ENCODE peak calls at places on chromosomes 11 and 22, in ten cellular contexts. I is brain microvascular endothelial cell, S is HL-60, M is body of pancreas, H is K562, Y is OCI-LY7, P is HCT116, G is tibial artery, F is mesendoderm, V is neuronal stem cell. L is an unnamed sample.

GRCh38 chr22:27796829-27797792 is 4.4 kb downstream of the MN1 start:
- DNase-seq in I (no peak), S (no peak), M (no peak), H (no peak), Y (no peak), P (no peak), G (no peak), F (no peak), V (no peak), L (no peak)

GRCh38 chr11:112697371-112697770 is 263.8 kb upstream of the NCAM1 start:
- DNase-seq in I (no peak), S (no peak), M (no peak), H (no peak), Y (no peak), P (no peak), G (no peak), F (no peak), V (peak; percentile 33), L (no peak)

GRCh38 chr22:37776639-37777005 is 31.1 kb upstream of the GCAT start:
- DNase-seq in I (no peak), S (no peak), M (no peak), H (no peak), Y (no peak), P (no peak), G (no peak), F (no peak), V (no peak), L (no peak)

GRCh38 chr22:24482586-24482985 is 12.5 kb upstream of the UPB1 start:
- DNase-seq in I (no peak), S (peak; percentile 70), M (no peak), H (no peak), Y (no peak), P (no peak), G (no peak), F (peak; percentile 31), V (no peak), L (no peak)

GRCh38 chr11:27358306-27358705 is 4.7 kb downstream of the CCDC34 start:
- DNase-seq in I (no peak), S (peak; percentile 22), M (no peak), H (no peak), Y (no peak), P (no peak), G (no peak), F (no peak), V (no peak), L (no peak)

GRCh38 chr11:94747136-94748110 is 20.7 kb upstream of the AMOTL1 start:
- DNase-seq in I (no peak), S (no peak), M (no peak), H (no peak), Y (no peak), P (no peak), G (no peak), F (peak; percentile 80), V (no peak), L (no peak)

GRCh38 chr11:112835556-112835955 is 125.7 kb upstream of the NCAM1 start:
- DNase-seq in I (no peak), S (no peak), M (no peak), H (no peak), Y (no peak), P (no peak), G (no peak), F (no peak), V (no peak), L (no peak)

GRCh38 chr22:21952586-21953571 is at the start of gene PPM1F:
- DNase-seq in I (peak; percentile 48), S (peak; percentile 59), M (peak; percentile 90), H (peak; percentile 100), Y (peak; percentile 89), P (no peak), G (peak; percentile 91), F (peak; percentile 79), V (peak; percentile 86), L (peak; percentile 86)

GRCh38 chr22:46072030-46072881 is 78.1 kb upstream of the PPARA start:
- DNase-seq in I (no peak), S (no peak), M (peak; percentile 68), H (no peak), Y (peak; percentile 29), P (no peak), G (peak; percentile 79), F (peak; percentile 15), V (no peak), L (peak; percentile 36)

GRCh38 chr22:40055143-40055926 is 60.6 kb downstream of the FAM83F start:
- DNase-seq in I (no peak), S (no peak), M (no peak), H (peak; percentile 69), Y (peak; percentile 31), P (no peak), G (no peak), F (peak; percentile 82), V (no peak), L (no peak)

GRCh38 chr11:2270322-2271076 is at the start of gene ASCL2:
- DNase-seq in I (no peak), S (no peak), M (no peak), H (peak; percentile 27), Y (no peak), P (no peak), G (peak; percentile 56), F (no peak), V (no peak), L (no peak)

DNA sequence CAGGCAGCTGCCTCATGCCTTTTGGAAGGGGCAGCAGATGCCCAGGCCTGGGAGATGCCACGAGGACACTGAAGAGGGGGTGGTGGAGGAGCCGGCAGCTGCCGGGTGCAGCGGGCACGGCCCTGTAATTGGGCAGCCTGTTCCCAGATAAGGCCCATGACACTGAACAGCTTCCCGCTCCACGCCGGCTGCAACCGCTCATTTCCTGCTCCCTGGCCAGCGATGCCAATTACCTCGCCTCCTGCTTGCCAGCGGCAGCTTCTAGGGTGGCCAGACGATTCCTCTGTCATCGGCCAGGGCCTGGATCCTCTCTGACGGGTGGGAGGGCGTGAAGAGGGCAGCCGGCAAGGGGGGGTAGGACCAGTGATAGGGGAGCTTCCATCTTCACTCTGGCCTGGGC is 22.8 kb downstream of the FLRT1 start:
- DNase-seq in I (no peak), S (no peak), M (no peak), H (no peak), Y (no peak), P (no peak), G (no peak), F (no peak), V (no peak), L (no peak)
- H3K27ac ChIP-seq in I (no peak overlapping the region), S (no peak overlapping the region), M (no peak overlapping the region), H (no peak overlapping the region), Y (no peak overlapping the region), P (no peak overlapping the region), G (no peak overlapping the region), F (no peak overlapping the region), V (no peak overlapping the region), L (no peak overlapping the region)

GRCh38 chr11:65286686-65287085 is 24.9 kb downstream of the POLA2 start:
- DNase-seq in I (no peak), S (no peak), M (no peak), H (no peak), Y (no peak), P (no peak), G (no peak), F (no peak), V (no peak), L (no peak)

GRCh38 chr11:65291613-65292012 is 23.1 kb upstream of the CDC42EP2 start:
- DNase-seq in I (peak; percentile 51), S (no peak), M (no peak), H (no peak), Y (no peak), P (no peak), G (no peak), F (peak; percentile 30), V (no peak), L (no peak)

GRCh38 chr11:65287601-65288000 is 25.8 kb downstream of the POLA2 start:
- DNase-seq in I (no peak), S (no peak), M (no peak), H (no peak), Y (no peak), P (no peak), G (no peak), F (no peak), V (no peak), L (no peak)

GRCh38 chr11:65290448-65291165 is 24.1 kb upstream of the CDC42EP2 start:
- DNase-seq in I (peak; percentile 98), S (peak; percentile 98), M (peak; percentile 93), H (peak; percentile 56), Y (no peak), P (no peak), G (peak; percentile 94), F (no peak), V (no peak), L (peak; percentile 93)

DNA sequence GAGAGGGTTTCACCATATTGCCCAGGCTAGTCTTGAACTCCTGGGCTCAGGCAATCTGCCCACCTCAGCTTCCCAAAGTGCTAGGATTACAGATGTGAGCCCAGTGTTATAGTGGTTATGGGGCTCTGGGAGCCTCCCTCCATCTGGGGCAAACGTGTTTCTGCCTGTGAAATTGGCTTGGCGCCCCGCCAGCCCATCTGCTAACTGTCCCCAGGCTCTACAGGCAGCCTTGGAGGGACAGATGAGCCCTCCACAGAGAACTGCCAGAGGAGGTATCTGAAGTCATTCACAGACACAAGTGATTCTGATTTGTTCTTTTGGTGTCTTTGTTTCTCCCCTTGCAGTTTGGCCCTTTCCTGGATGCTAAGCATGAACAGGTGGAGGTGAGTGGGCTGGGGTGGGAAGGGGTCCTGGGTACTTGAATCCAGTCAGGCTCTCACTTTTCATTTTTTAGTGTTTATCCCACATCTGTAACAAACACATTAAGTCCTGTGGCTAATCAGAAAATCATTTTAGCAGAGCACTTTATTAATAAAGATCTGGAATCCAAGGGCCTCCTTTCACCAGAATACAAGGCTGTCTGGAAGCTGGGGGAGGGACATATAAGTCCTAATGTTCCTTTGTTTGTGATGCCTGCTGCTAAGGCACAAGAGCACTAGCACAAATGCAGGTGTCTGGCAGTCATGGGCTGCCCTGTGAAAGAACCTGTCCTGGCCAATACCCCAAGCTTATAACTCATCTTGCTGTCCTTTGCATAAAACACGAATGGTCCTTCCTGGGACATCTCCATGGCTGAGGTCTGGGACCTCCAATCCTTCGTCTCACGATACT is 25.7 kb upstream of the CDC42EP2 start:
- DNase-seq in I (no peak), S (no peak), M (peak; percentile 47), H (no peak), Y (no peak), P (no peak), G (no peak), F (no peak), V (no peak), L (peak; percentile 20)
- H3K27ac ChIP-seq in I (no peak overlapping the region), S (no peak overlapping the region), M (no peak overlapping the region), H (no peak overlapping the region), Y (no peak overlapping the region), P (no peak overlapping the region), G (no peak overlapping the region), F (no peak overlapping the region), V (no peak overlapping the region), L (no peak overlapping the region)

DNA sequence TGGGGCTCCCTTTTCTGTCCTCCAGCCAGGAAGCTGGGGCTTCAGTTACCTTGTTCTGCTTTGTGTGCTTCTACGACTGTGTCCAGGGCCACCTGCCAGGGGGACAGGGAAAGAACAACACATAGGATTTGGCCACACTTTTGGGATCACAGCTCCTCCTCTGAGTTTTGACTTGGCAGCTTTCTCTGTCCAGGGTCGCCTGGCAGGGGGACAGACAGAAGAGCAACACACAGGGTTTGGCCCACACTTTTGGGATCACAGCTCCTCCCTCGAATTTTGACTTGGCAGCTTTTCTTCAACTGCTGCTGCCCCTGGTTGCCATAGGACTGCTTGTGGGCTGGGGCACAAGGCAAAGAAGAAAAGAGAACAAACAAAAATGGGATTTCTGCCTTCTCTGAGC is 19.1 kb downstream of the INCENP start:
- DNase-seq in I (no peak), S (no peak), M (no peak), H (no peak), Y (no peak), P (no peak), G (peak; percentile 25), F (no peak), V (no peak), L (no peak)
- H3K27ac ChIP-seq in I (no peak overlapping the region), S (no peak overlapping the region), M (no peak overlapping the region), H (no peak overlapping the region), Y (no peak overlapping the region), P (no peak overlapping the region), G (no peak overlapping the region), F (no peak overlapping the region), V (no peak overlapping the region), L (no peak overlapping the region)

GRCh38 chr22:41491379-41492100 is 22.6 kb downstream of the ACO2 start:
- DNase-seq in I (no peak), S (no peak), M (no peak), H (no peak), Y (no peak), P (no peak), G (no peak), F (peak; percentile 13), V (no peak), L (peak; percentile 57)
- H3K27ac ChIP-seq in I (no peak overlapping the region), S (no peak overlapping the region), M (no peak overlapping the region), H (no peak overlapping the region), Y (no peak overlapping the region), P (no peak overlapping the region), G (peak overlapping the region; percentile 29), F (no peak overlapping the region), V (no peak overlapping the region), L (peak overlapping the region; percentile 49)